ENCODE peak calls at places on chromosomes 3 and 15, in five cellular contexts. P is Panc1, R is endothelial cell of umbilical vein, Z is right lobe of liver, S is colonic mucosa. E is an unnamed sample.

GRCh38 chr3:52253314-52254260 is 8.0 kb downstream of the PPM1M start:
- DNase-seq in R (peak; percentile 22), S (no peak), Z (no peak), P (no peak), E (peak; percentile 80)

GRCh38 chr3:168443967-168444366 is 348.2 kb upstream of the GOLIM4 start:
- DNase-seq in P (no peak), S (no peak), Z (no peak), R (no peak), E (no peak)

GRCh38 chr3:52507359-52507758 is 12.2 kb downstream of the STAB1 start:
- DNase-seq in P (no peak), S (no peak), Z (no peak), R (no peak), E (peak; percentile 84)

GRCh38 chr15:77830041-77830440 is 197.3 kb upstream of the LINGO1 start:
- DNase-seq in P (no peak), R (no peak), S (no peak), Z (no peak), E (peak; percentile 10)

GRCh38 chr3:119297169-119297568 is 3.0 kb downstream of the ARHGAP31 start:
- DNase-seq in P (no peak), S (no peak), Z (no peak), R (peak; percentile 63), E (no peak)

GRCh38 chr15:72304596-72304995 is 15.4 kb downstream of the CELF6 start:
- DNase-seq in Z (peak; percentile 35), S (no peak), P (no peak), R (no peak), E (no peak)

GRCh38 chr3:185342458-185343169 is 20.3 kb upstream of the MAP3K13 start:
- DNase-seq in Z (no peak), R (no peak), S (no peak), P (no peak), E (peak; percentile 70)

GRCh38 chr3:10285307-10285706 is 7.4 kb downstream of the GHRL start:
- DNase-seq in S (no peak), P (no peak), Z (no peak), R (no peak), E (no peak)

GRCh38 chr15:31399544-31400171 is 73.0 kb downstream of the KLF13 start:
- DNase-seq in Z (no peak), R (no peak), P (no peak), S (peak; percentile 53), E (no peak)

GRCh38 chr3:46999516-47000197 is 20.2 kb downstream of the NBEAL2 start:
- DNase-seq in P (no peak), R (no peak), Z (no peak), S (no peak), E (no peak)

GRCh38 chr3:113908133-113908532 is 39.7 kb upstream of the ZDHHC23 start:
- DNase-seq in S (no peak), P (no peak), R (no peak), Z (no peak), E (no peak)

GRCh38 chr3:181629029-181629428 is 82.7 kb upstream of the SOX2 start:
- DNase-seq in P (no peak), Z (no peak), R (peak; percentile 73), S (no peak), E (peak; percentile 94)

GRCh38 chr3:37892917-37893595 is 31.4 kb downstream of the CTDSPL start:
- DNase-seq in P (no peak), R (peak; percentile 65), S (no peak), Z (peak; percentile 84), E (no peak)

GRCh38 chr15:64050281-64051092 is 4.2 kb upstream of the DAPK2 start:
- DNase-seq in S (peak; percentile 36), P (no peak), Z (peak; percentile 51), R (no peak), E (no peak)

GRCh38 chr3:127206154-127206553 is 13.2 kb downstream of the PRR23E start:
- DNase-seq in S (peak; percentile 15), Z (no peak), R (no peak), P (no peak), E (no peak)

GRCh38 chr3:188153498-188153948 is 434 bp upstream of the LPP start:
- DNase-seq in Z (peak; percentile 86), R (peak; percentile 92), S (peak; percentile 79), P (peak; percentile 54), E (peak; percentile 79)

GRCh38 chr3:188149587-188149986 is 4.4 kb upstream of the LPP start:
- DNase-seq in S (no peak), P (no peak), Z (no peak), R (no peak), E (no peak)

GRCh38 chr3:188152660-188153497 is 1.1 kb upstream of the LPP start:
- DNase-seq in R (no peak), P (no peak), S (peak; percentile 76), Z (peak; percentile 59), E (peak; percentile 46)

GRCh38 chr3:188151438-188151837 is 2.5 kb upstream of the LPP start:
- DNase-seq in Z (no peak), S (no peak), P (no peak), R (no peak), E (no peak)

DNA sequence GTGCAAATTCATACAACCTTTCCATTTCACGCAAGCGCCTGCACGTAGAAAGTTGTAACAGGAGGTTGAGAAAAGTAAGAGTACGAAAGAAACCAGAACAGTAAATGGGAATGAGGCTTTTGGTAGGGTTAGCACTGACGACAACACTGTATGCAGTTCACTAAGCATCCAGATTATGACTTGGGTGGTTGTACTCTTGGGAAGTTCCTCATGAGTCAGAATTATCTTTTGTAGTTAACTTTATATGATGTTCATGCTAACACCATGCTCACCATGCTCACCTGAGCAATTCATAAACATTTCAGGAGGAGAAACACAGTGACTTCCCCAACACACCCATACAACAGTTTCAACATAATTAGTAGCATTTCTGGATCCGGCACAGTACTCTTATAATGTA is 3.0 kb upstream of the LPP start:
- DNase-seq in Z (no peak), P (no peak), S (no peak), R (no peak), E (peak; percentile 25)
- H3K4me3 ChIP-seq in Z (no peak overlapping the region), P (no peak overlapping the region), S (no peak overlapping the region), R (no peak overlapping the region), E (no peak overlapping the region)

DNA sequence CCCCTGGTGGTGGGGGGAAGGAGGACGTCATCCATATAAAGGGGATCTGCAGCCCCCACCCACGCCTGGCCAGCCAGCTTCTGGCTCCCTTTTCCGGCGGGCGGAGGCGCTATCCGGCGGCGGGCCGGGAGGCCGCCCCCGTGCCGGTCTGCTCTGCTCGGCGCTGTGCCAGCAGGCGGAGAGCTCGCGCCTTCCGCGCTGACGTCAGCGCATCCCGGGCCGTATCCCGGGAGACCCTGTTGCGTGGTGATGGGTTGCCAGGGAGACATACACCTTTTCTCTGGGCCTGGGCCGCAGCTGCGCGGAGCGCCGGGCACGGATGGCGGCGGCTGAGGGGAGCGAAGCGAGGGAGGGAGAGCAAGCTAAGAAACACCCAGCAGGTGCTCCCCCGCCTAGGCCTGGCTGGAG is 1.1 kb downstream of the FAM131A start:
- DNase-seq in P (no peak), S (no peak), R (peak; percentile 84), Z (no peak), E (peak; percentile 68)
- TF ChIP-seq CTCF in P (no peak), S (no peak), R (peak; percentile 28), Z (no peak), E (peak; percentile 5)

GRCh38 chr3:129304553-129305222 is 26.0 kb downstream of the HMCES start:
- DNase-seq in P (no peak), Z (no peak), S (no peak), R (no peak), E (no peak)
- H3K36me3 ChIP-seq in P (peaks cover 6% of the 10 kb centered on the region), Z (peaks cover 47% of the 10 kb centered on the region), S (no peaks in the 10 kb centered on the region), R (no peaks in the 10 kb centered on the region), E (peaks cover 7% of the 10 kb centered on the region)

GRCh38 chr3:150385296-150386242 is 22.5 kb upstream of the TSC22D2 start:
- DNase-seq in S (no peak), R (no peak), P (no peak), Z (no peak), E (no peak)
- H3K4me3 ChIP-seq in S (no peak overlapping the region), R (no peak overlapping the region), P (no peak overlapping the region), Z (no peak overlapping the region), E (no peak overlapping the region)

GRCh38 chr3:165883866-165884478 is 46.7 kb upstream of the BCHE start:
- DNase-seq in P (no peak), R (no peak), Z (no peak), S (no peak), E (no peak)
- TF ChIP-seq CTCF in P (no peak), R (no peak), Z (no peak), S (no peak), E (no peak)

GRCh38 chr15:75570119-75570518 is 9.0 kb downstream of the PTPN9 start:
- DNase-seq in S (no peak), R (no peak), P (no peak), Z (no peak), E (no peak)

GRCh38 chr15:75561888-75562287 is 17.2 kb downstream of the PTPN9 start:
- DNase-seq in R (no peak), S (no peak), P (no peak), Z (no peak), E (no peak)

GRCh38 chr15:75565062-75565970 is 13.8 kb downstream of the PTPN9 start:
- DNase-seq in R (no peak), S (no peak), P (no peak), Z (no peak), E (no peak)
- H3K36me3 ChIP-seq in R (no peaks in the 10 kb centered on the region), S (no peaks in the 10 kb centered on the region), P (no peaks in the 10 kb centered on the region), Z (no peaks in the 10 kb centered on the region), E (no peaks in the 10 kb centered on the region)

DNA sequence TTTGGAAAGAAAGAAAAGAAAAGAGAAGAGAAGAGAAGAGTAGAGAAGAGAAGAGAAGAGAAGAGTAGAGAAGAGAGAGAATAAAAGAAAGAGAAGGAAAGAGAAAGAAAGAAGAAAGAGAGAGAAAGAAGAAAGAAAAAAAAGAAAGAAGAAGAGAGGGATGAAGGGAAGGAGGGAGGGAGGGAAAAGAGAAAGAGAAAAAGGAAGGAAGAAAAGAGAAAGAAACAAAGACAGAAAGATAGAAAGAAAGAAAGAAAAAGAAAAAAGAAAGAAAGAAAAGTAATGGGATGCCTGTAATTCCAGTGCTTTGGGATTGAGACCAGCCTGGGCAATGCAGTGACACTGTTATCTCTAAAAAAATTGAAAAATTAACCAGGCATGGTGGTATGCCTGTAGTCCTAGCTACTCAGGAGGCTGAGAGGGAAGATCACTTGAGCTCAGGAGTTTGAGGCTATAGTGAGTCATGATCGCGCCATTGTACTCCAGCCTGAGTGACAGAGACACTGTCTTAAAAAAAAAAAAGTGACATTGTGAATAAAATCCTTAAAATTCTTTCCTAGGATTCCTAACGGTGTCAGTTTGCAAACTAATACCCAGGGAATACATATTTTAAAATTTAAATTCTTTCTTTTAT is 1.7 kb downstream of the RASL12 start:
- DNase-seq in P (no peak), S (no peak), Z (no peak), R (no peak), E (no peak)
- H3K4me3 ChIP-seq in P (no peak overlapping the region), S (no peak overlapping the region), Z (no peak overlapping the region), R (no peak overlapping the region), E (no peak overlapping the region)

GRCh38 chr15:62066663-62067447 is at the start of gene C2CD4A:
- DNase-seq in Z (peak; percentile 93), S (peak; percentile 91), P (no peak), R (peak; percentile 81), E (peak; percentile 58)
- TF ChIP-seq CTCF in Z (peak; percentile 11), S (no peak), P (peak; percentile 16), R (peak; percentile 43), E (peak; percentile 47)

GRCh38 chr3:15218689-15219088 is 12.6 kb downstream of the CAPN7 start:
- DNase-seq in P (no peak), S (no peak), Z (no peak), R (no peak), E (no peak)
- H3K36me3 ChIP-seq in P (peaks cover 27% of the 10 kb centered on the region), S (no peaks in the 10 kb centered on the region), Z (peaks cover 56% of the 10 kb centered on the region), R (peaks cover 35% of the 10 kb centered on the region), E (peaks cover 8% of the 10 kb centered on the region)

GRCh38 chr3:45774581-45775505 is 21.5 kb downstream of the SLC6A20 start:
- DNase-seq in Z (peak; percentile 32), P (no peak), R (no peak), S (peak; percentile 42), E (no peak)
- H3K4me3 ChIP-seq in Z (no peak overlapping the region), P (no peak overlapping the region), R (no peak overlapping the region), S (no peak overlapping the region), E (no peak overlapping the region)

E was measured in bronchial epithelial cell.